ENCODE peak calls at places on chromosomes 3 and 15, in nine cellular contexts. One of them, this sample, is unnamed.

GRCh38 chr3:142614059-142614626 is 17.9 kb downstream of the PLS1 start:
- DNase-seq in NCI-H1092 treated with DMSO at 0.1 percent for 48 hours: no peak
- DNase-seq in RPMI8226: no peak
- DNase-seq in lower lobe of right lung: no peak
- DNase-seq in iPS DF 19.7: no peak
- DNase-seq in Calu3: no peak
- DNase-seq in neural progenitor cell: no peak
- DNase-seq in NCI-H82: no peak
- DNase-seq in astrocyte of the hippocampus: no peak
- DNase-seq in this sample: no peak

GRCh38 chr3:105093853-105094252 is 272.9 kb upstream of the ALCAM start:
- DNase-seq in Calu3: no peak
- DNase-seq in iPS DF 19.7: no peak
- DNase-seq in NCI-H82: no peak
- DNase-seq in lower lobe of right lung: no peak
- DNase-seq in RPMI8226: no peak
- DNase-seq in neural progenitor cell: no peak
- DNase-seq in astrocyte of the hippocampus: no peak
- DNase-seq in NCI-H1092 treated with DMSO at 0.1 percent for 48 hours: no peak
- DNase-seq in this sample: no peak

GRCh38 chr3:188002626-188003138 is 151.3 kb upstream of the LPP start:
- DNase-seq in NCI-H82: no peak
- DNase-seq in RPMI8226: no peak
- DNase-seq in lower lobe of right lung: no peak
- DNase-seq in iPS DF 19.7: no peak
- DNase-seq in astrocyte of the hippocampus: no peak
- DNase-seq in neural progenitor cell: no peak
- DNase-seq in Calu3: no peak
- DNase-seq in NCI-H1092 treated with DMSO at 0.1 percent for 48 hours: no peak
- DNase-seq in this sample: no peak

GRCh38 chr15:77019476-77020331 is 24.8 kb downstream of the PSTPIP1 start:
- DNase-seq in astrocyte of the hippocampus: peak; percentile 53
- DNase-seq in NCI-H1092 treated with DMSO at 0.1 percent for 48 hours: no peak
- DNase-seq in Calu3: no peak
- DNase-seq in NCI-H82: peak; percentile 26
- DNase-seq in iPS DF 19.7: no peak
- DNase-seq in neural progenitor cell: no peak
- DNase-seq in RPMI8226: no peak
- DNase-seq in lower lobe of right lung: no peak
- DNase-seq in this sample: no peak

GRCh38 chr3:114551770-114552526 is 258.1 kb downstream of the TIGIT start:
- DNase-seq in lower lobe of right lung: no peak
- DNase-seq in Calu3: peak; percentile 58
- DNase-seq in neural progenitor cell: no peak
- DNase-seq in NCI-H1092 treated with DMSO at 0.1 percent for 48 hours: no peak
- DNase-seq in iPS DF 19.7: no peak
- DNase-seq in astrocyte of the hippocampus: peak; percentile 75
- DNase-seq in NCI-H82: no peak
- DNase-seq in RPMI8226: no peak
- DNase-seq in this sample: peak; percentile 47

GRCh38 chr3:21979706-21980105 is 228.7 kb upstream of the ZNF385D start:
- DNase-seq in astrocyte of the hippocampus: peak; percentile 29
- DNase-seq in iPS DF 19.7: no peak
- DNase-seq in NCI-H82: no peak
- DNase-seq in Calu3: no peak
- DNase-seq in RPMI8226: no peak
- DNase-seq in lower lobe of right lung: no peak
- DNase-seq in neural progenitor cell: no peak
- DNase-seq in NCI-H1092 treated with DMSO at 0.1 percent for 48 hours: no peak
- DNase-seq in this sample: peak; percentile 4

GRCh38 chr15:26804063-26804804 is 31.4 kb upstream of the GABRB3 start:
- DNase-seq in iPS DF 19.7: no peak
- DNase-seq in Calu3: no peak
- DNase-seq in NCI-H1092 treated with DMSO at 0.1 percent for 48 hours: no peak
- DNase-seq in neural progenitor cell: peak; percentile 7
- DNase-seq in NCI-H82: peak; percentile 25
- DNase-seq in RPMI8226: no peak
- DNase-seq in lower lobe of right lung: no peak
- DNase-seq in astrocyte of the hippocampus: no peak
- DNase-seq in this sample: no peak

GRCh38 chr3:151155409-151156128 is 47.4 kb downstream of the GPR171 start:
- DNase-seq in iPS DF 19.7: no peak
- DNase-seq in neural progenitor cell: peak; percentile 42
- DNase-seq in astrocyte of the hippocampus: peak; percentile 52
- DNase-seq in NCI-H1092 treated with DMSO at 0.1 percent for 48 hours: no peak
- DNase-seq in lower lobe of right lung: no peak
- DNase-seq in RPMI8226: no peak
- DNase-seq in NCI-H82: no peak
- DNase-seq in Calu3: no peak
- DNase-seq in this sample: no peak

GRCh38 chr3:64123931-64124330 is 100.6 kb upstream of the PSMD6 start:
- DNase-seq in RPMI8226: no peak
- DNase-seq in NCI-H82: no peak
- DNase-seq in NCI-H1092 treated with DMSO at 0.1 percent for 48 hours: no peak
- DNase-seq in iPS DF 19.7: no peak
- DNase-seq in neural progenitor cell: no peak
- DNase-seq in Calu3: no peak
- DNase-seq in lower lobe of right lung: no peak
- DNase-seq in astrocyte of the hippocampus: no peak
- DNase-seq in this sample: no peak

GRCh38 chr3:69282191-69282590 is 103.7 kb downstream of the FRMD4B start:
- DNase-seq in astrocyte of the hippocampus: no peak
- DNase-seq in Calu3: peak; percentile 74
- DNase-seq in NCI-H82: no peak
- DNase-seq in RPMI8226: no peak
- DNase-seq in iPS DF 19.7: no peak
- DNase-seq in NCI-H1092 treated with DMSO at 0.1 percent for 48 hours: no peak
- DNase-seq in neural progenitor cell: no peak
- DNase-seq in lower lobe of right lung: no peak
- DNase-seq in this sample: peak; percentile 30

GRCh38 chr3:14536055-14536815 is 3.9 kb downstream of the GRIP2 start:
- DNase-seq in NCI-H82: no peak
- DNase-seq in iPS DF 19.7: no peak
- DNase-seq in Calu3: no peak
- DNase-seq in RPMI8226: no peak
- DNase-seq in lower lobe of right lung: peak; percentile 10
- DNase-seq in neural progenitor cell: no peak
- DNase-seq in NCI-H1092 treated with DMSO at 0.1 percent for 48 hours: no peak
- DNase-seq in astrocyte of the hippocampus: no peak
- DNase-seq in this sample: no peak

GRCh38 chr3:99505646-99506269 is 132.6 kb upstream of the COL8A1 start:
- DNase-seq in astrocyte of the hippocampus: peak; percentile 69
- DNase-seq in Calu3: peak; percentile 7
- DNase-seq in NCI-H1092 treated with DMSO at 0.1 percent for 48 hours: no peak
- DNase-seq in NCI-H82: no peak
- DNase-seq in lower lobe of right lung: peak; percentile 51
- DNase-seq in neural progenitor cell: no peak
- DNase-seq in iPS DF 19.7: no peak
- DNase-seq in RPMI8226: no peak
- DNase-seq in this sample: peak; percentile 92

This sample was measured in fibroblast of villous mesenchyme.